ENCODE peak calls at places on chromosomes 5 and 9, in five cellular contexts. M is kidney epithelial cell, E is right lobe of liver, U is lower lobe of right lung, L is tibial artery. B is an unnamed sample.

GRCh38 chr5:143182901-143183820 is 220.3 kb downstream of the NR3C1 start:
- DNase-seq in M (no peak), E (peak), U (no peak), L (peak), B (no peak)

GRCh38 chr9:83418283-83418682 is 119.9 kb downstream of the FRMD3 start:
- DNase-seq in M (no peak), E (no peak), U (no peak), L (no peak), B (no peak)

GRCh38 chr5:76642390-76643040 is 19.3 kb upstream of the F2RL2 start:
- DNase-seq in M (no peak), E (no peak), U (no peak), L (no peak), B (no peak)

GRCh38 chr5:158287643-158288228 is 428.8 kb upstream of the CLINT1 start:
- DNase-seq in M (peak), E (no peak), U (no peak), L (no peak), B (no peak)

GRCh38 chr5:37662789-37663475 is 176.9 kb downstream of the GDNF start:
- DNase-seq in M (no peak), E (no peak), U (no peak), L (no peak), B (no peak)

GRCh38 chr9:29144476-29144875 is 1571.2 kb upstream of the C9orf72 start:
- DNase-seq in M (no peak), E (no peak), U (no peak), L (no peak), B (no peak)

GRCh38 chr9:127776919-127777280 is 1.6 kb downstream of the SH2D3C start:
- DNase-seq in M (no peak), E (no peak), U (no peak), L (no peak), B (no peak)

GRCh38 chr5:109877670-109878045 is 187.9 kb downstream of the MAN2A1 start:
- DNase-seq in M (no peak), E (no peak), U (no peak), L (no peak), B (no peak)

GRCh38 chr5:57232293-57233033 is 58.6 kb downstream of the GPBP1 start:
- DNase-seq in M (no peak), E (no peak), U (no peak), L (no peak), B (no peak)

GRCh38 chr9:22141906-22142305 is 132.8 kb upstream of the CDKN2B start:
- DNase-seq in M (no peak), E (no peak), U (no peak), L (no peak), B (peak)

GRCh38 chr5:103254921-103255320 is 3.6 kb upstream of the MACIR start:
- DNase-seq in M (no peak), E (no peak), U (no peak), L (no peak), B (no peak)

GRCh38 chr5:148393390-148393741 is 9.6 kb downstream of the FBXO38 start:
- DNase-seq in M (no peak), E (no peak), U (no peak), L (no peak), B (no peak)

GRCh38 chr9:87595605-87596004 is 97.9 kb downstream of the DAPK1 start:
- DNase-seq in M (no peak), E (no peak), U (peak), L (no peak), B (no peak)

GRCh38 chr5:93964421-93964820 is 223.0 kb upstream of the POU5F2 start:
- DNase-seq in M (no peak), E (no peak), U (no peak), L (no peak), B (no peak)

GRCh38 chr5:9543266-9543925 is 2.5 kb downstream of the SEMA5A start:
- DNase-seq in M (no peak), E (no peak), U (no peak), L (no peak), B (no peak)

GRCh38 chr9:92004045-92004392 is 54.0 kb upstream of the ROR2 start:
- DNase-seq in M (no peak), E (no peak), U (no peak), L (no peak), B (no peak)

GRCh38 chr5:91397791-91398190 is 14.7 kb upstream of the ARRDC3 start:
- DNase-seq in M (no peak), E (no peak), U (no peak), L (no peak), B (no peak)

GRCh38 chr9:36101916-36102741 is 34.4 kb upstream of the GLIPR2 start:
- DNase-seq in M (peak), E (no peak), U (no peak), L (no peak), B (peak)

GRCh38 chr9:6896562-6896961 is 138.8 kb downstream of the KDM4C start:
- DNase-seq in M (no peak), E (no peak), U (no peak), L (no peak), B (no peak)

GRCh38 chr5:10307206-10308148 is at the start of gene CMBL:
- DNase-seq in M (no peak), E (peak), U (peak), L (peak), B (peak)

GRCh38 chr9:19934301-19934868 is 145.5 kb upstream of the SLC24A2 start:
- DNase-seq in M (no peak), E (no peak), U (no peak), L (no peak), B (peak)

GRCh38 chr5:102856374-102856748 is 101.3 kb downstream of the PAM start:
- DNase-seq in M (no peak), E (no peak), U (no peak), L (no peak), B (no peak)

GRCh38 chr9:134869554-134870310 is 10.9 kb upstream of the FCN2 start:
- DNase-seq in M (no peak), E (no peak), U (no peak), L (no peak), B (no peak)

GRCh38 chr9:72327631-72328030 is 37.4 kb downstream of the ZFAND5 start:
- DNase-seq in M (no peak), E (no peak), U (no peak), L (no peak), B (no peak)

GRCh38 chr5:168152660-168153059 is 138.8 kb upstream of the WWC1 start:
- DNase-seq in M (no peak), E (no peak), U (no peak), L (no peak), B (no peak)

GRCh38 chr5:170467000-170467707 is 36.7 kb upstream of the KCNIP1 start:
- DNase-seq in M (peak), E (no peak), U (no peak), L (no peak), B (peak)

GRCh38 chr9:114225534-114226288 is 70.4 kb downstream of the COL27A1 start:
- DNase-seq in M (no peak), E (no peak), U (no peak), L (no peak), B (no peak)

GRCh38 chr5:95803271-95804148 is 19.0 kb downstream of the GLRX start:
- DNase-seq in M (no peak), E (no peak), U (no peak), L (no peak), B (peak)

GRCh38 chr5:40716000-40716399 is 36.3 kb downstream of the PTGER4 start:
- DNase-seq in M (no peak), E (no peak), U (no peak), L (no peak), B (no peak)

GRCh38 chr5:65779643-65780042 is 57.6 kb downstream of the NLN start:
- DNase-seq in M (no peak), E (no peak), U (no peak), L (no peak), B (no peak)

GRCh38 chr5:126301056-126301455 is 122.2 kb upstream of the GRAMD2B start:
- DNase-seq in M (no peak), E (no peak), U (no peak), L (no peak), B (no peak)

GRCh38 chr5:80745490-80745889 is 90.7 kb upstream of the DHFR start:
- DNase-seq in M (peak), E (no peak), U (no peak), L (no peak), B (no peak)

GRCh38 chr5:23007762-23008161 is 154.6 kb upstream of the CDH12 start:
- DNase-seq in M (no peak), E (no peak), U (no peak), L (no peak), B (no peak)

GRCh38 chr5:23014817-23015216 is 161.7 kb upstream of the CDH12 start:
- DNase-seq in M (no peak), E (no peak), U (no peak), L (no peak), B (no peak)

GRCh38 chr5:23014251-23014650 is 161.1 kb upstream of the CDH12 start:
- DNase-seq in M (no peak), E (no peak), U (no peak), L (no peak), B (no peak)

GRCh38 chr5:23013395-23013994 is 160.4 kb upstream of the CDH12 start:
- DNase-seq in M (no peak), E (no peak), U (no peak), L (no peak), B (no peak)

GRCh38 chr5:23012842-23013241 is 159.7 kb upstream of the CDH12 start:
- DNase-seq in M (no peak), E (no peak), U (no peak), L (no peak), B (no peak)
- TF ChIP-seq CTCF in M (no peak), E (no peak), U (no peak), L (no peak), B (no peak)

DNA sequence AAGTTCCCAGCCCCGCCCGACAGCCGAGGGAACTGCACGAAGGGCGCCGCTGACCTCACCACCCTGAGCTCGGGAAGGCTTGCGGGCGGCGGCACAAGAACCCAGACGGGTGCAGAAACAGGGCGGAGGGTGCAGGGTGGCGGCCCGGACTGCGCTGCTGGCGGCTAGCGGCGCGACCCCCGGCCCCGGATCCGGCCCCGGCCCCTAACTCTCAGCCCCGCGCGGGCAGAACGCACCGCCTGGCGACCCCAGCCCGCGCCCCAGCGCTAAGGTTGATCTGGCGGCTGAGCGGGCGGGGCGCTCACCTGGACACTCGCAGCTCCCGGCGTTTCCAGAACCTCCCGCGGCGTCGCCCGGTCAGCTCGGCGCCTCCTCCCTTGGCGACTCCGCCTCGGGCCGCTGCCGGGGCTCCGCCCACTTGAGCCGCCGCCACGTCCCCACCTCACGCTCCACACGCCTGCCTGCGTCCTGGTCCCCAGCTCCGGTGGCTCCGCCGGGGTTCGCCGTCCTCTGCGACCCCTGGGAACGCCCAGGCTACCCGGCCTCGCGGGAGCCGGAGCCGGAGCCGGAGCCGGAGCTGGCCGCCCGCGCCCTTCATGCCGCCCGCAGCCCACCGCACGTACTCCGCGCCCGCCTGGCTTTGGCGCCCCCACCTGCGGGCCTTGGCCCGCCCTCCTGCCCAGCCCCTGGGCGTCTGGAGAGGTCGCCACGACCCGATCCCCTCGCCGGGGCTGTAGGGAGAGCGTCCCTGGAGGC is at the start of gene P4HA2:
- DNase-seq in M (no peak), E (peak), U (peak), L (peak), B (peak)
- TF ChIP-seq CTCF in M (no peak), E (no peak), U (peak), L (peak), B (no peak)

DNA sequence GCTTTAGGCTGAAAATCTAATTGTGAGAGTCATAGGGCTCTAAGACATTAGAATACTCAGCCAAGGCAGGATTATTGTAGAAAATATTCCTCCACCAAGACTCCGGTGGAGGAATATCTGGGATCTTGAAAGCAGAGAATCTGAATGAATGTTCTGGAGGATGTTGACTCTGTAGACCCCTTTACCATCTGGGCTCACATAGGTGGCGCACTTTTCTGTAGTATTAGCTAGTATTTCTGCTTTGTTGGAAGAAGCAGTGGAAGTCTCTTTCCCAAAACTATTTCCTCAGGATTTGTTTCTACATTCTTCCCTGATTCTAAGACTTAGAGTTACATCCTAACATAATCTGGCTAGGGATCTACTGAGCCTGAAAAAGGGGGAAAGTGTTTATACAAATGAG is 752.4 kb upstream of the SEMA6A start:
- DNase-seq in M (no peak), E (no peak), U (no peak), L (no peak), B (no peak)
- TF ChIP-seq CTCF in M (no peak), E (no peak), U (no peak), L (no peak), B (no peak)

DNA sequence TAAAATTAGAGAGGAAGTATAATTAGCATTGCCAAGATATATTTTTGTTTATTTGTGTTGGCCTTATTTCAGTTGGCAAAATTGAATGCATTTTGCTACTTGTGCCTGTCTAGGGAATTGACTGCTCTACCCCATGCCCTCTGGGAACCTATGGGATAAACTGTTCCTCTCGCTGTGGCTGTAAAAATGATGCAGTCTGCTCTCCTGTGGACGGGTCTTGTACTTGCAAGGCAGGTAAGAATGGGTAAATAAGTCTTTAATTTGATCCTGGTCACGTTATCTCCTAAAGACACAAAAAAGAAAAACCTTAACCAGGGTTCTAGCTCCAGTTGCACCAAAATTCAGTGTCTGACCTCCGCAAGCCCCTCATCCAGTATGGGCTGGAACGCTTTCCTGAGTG is 98.4 kb upstream of the PRRC1 start:
- DNase-seq in M (no peak), E (no peak), U (no peak), L (no peak), B (no peak)
- TF ChIP-seq CTCF in M (no peak), E (no peak), U (no peak), L (no peak), B (no peak)

DNA sequence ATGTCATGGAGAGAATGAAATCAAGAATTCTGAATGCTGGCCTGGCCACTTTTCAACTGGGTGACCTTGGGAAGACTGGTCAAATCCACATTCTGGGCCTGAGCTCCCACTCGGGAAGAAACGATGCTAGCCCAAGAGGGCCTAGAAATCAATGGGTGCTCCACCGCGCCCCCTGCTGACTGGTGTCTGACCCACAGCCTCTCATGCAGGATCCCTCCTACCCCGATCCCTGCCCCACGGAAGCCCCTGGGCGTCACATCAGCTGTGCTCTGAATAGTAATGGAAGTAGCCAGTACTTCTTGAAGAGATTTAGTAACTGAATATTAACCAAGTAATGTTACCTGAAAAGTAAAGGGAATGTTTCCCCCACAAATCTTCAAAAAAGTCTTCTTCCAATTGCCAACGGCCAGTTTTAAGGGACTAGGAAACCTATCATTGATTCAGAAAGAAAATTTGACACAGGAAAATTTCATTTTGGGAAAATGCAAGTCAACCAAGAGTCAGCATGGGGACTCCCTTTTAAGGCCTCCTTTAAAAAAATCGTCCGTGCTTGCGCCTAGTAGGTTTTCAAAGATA is 43.9 kb downstream of the CRB2 start:
- DNase-seq in M (no peak), E (no peak), U (no peak), L (no peak), B (peak)
- TF ChIP-seq CTCF in M (peak), E (peak), U (peak), L (no peak), B (no peak)

GRCh38 chr9:130225071-130225470 is 40.5 kb upstream of the HMCN2 start:
- DNase-seq in M (no peak), E (no peak), U (no peak), L (no peak), B (no peak)

GRCh38 chr9:130219661-130220081 is 45.9 kb upstream of the HMCN2 start:
- DNase-seq in M (no peak), E (no peak), U (no peak), L (no peak), B (no peak)

GRCh38 chr9:130217838-130218237 is 45.6 kb downstream of the NCS1 start:
- DNase-seq in M (no peak), E (no peak), U (no peak), L (no peak), B (no peak)

GRCh38 chr9:130222833-130223232 is 42.7 kb upstream of the HMCN2 start:
- DNase-seq in M (no peak), E (no peak), U (no peak), L (no peak), B (no peak)

GRCh38 chr9:130220351-130220750 is 45.2 kb upstream of the HMCN2 start:
- DNase-seq in M (no peak), E (no peak), U (no peak), L (no peak), B (no peak)
- TF ChIP-seq CTCF in M (no peak), E (no peak), U (peak), L (peak), B (no peak)

GRCh38 chr9:99259231-99259918 is 37.3 kb downstream of the SEC61B start:
- DNase-seq in M (no peak), E (peak), U (peak), L (peak), B (no peak)

GRCh38 chr9:99261923-99262322 is 39.8 kb downstream of the SEC61B start:
- DNase-seq in M (no peak), E (no peak), U (no peak), L (no peak), B (no peak)

GRCh38 chr9:99266136-99267023 is 44.3 kb downstream of the SEC61B start:
- DNase-seq in M (peak), E (peak), U (peak), L (peak), B (peak)

GRCh38 chr9:99262949-99263418 is 40.9 kb downstream of the SEC61B start:
- DNase-seq in M (no peak), E (no peak), U (no peak), L (no peak), B (no peak)

DNA sequence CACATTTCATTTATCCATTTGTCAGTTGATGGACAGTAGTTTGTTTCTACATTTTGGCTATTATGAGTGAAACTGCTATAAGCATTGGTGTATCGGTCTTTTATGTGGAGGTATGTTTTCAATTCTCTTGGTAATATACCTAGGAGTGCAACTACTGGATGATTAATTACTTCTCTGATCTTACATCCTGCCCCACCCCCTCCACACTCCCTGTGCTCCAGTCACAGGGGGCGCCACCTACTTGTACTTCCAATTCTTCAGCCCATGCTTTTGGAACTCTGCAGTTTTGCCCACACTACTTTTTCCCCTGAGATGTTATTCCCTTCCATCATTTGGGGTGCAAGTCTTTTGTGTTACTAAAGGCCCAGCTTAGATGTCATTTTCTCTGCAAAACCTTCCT is 42.0 kb downstream of the SEC61B start:
- DNase-seq in M (no peak), E (no peak), U (no peak), L (no peak), B (no peak)
- TF ChIP-seq CTCF in M (peak), E (no peak), U (no peak), L (no peak), B (no peak)

GRCh38 chr9:97501177-97501971 is at the start of gene TMOD1:
- DNase-seq in M (no peak), E (peak), U (peak), L (peak), B (peak)
- TF ChIP-seq CTCF in M (no peak), E (peak), U (peak), L (no peak), B (no peak)